ENCODE peak calls at places on chromosomes 6 and 20, in five cellular contexts. One of them, this sample, is unnamed.

GRCh38 chr6:12990162-12990561 is 273.6 kb downstream of the PHACTR1 start:
- DNase-seq in WTC11: no peak
- DNase-seq in stimulated activated CD4-positive, alpha-beta T cell treated with anti-CD3 and anti-CD28 coated beads, Interleukin-1b, Interleukin-23, amount 100 ng/mL, for 24 hours: no peak
- DNase-seq in left lobe of liver: no peak
- DNase-seq in HFFc6: no peak
- DNase-seq in this sample: no peak

GRCh38 chr6:80331522-80331921 is 225.1 kb downstream of the BCKDHB start:
- DNase-seq in stimulated activated CD4-positive, alpha-beta T cell treated with anti-CD3 and anti-CD28 coated beads, Interleukin-1b, Interleukin-23, amount 100 ng/mL, for 24 hours: no peak
- DNase-seq in WTC11: no peak
- DNase-seq in HFFc6: no peak
- DNase-seq in left lobe of liver: no peak
- DNase-seq in this sample: no peak

GRCh38 chr6:158707826-158708225 is 58.0 kb downstream of the SYTL3 start:
- DNase-seq in WTC11: no peak
- DNase-seq in stimulated activated CD4-positive, alpha-beta T cell treated with anti-CD3 and anti-CD28 coated beads, Interleukin-1b, Interleukin-23, amount 100 ng/mL, for 24 hours: no peak
- DNase-seq in left lobe of liver: no peak
- DNase-seq in HFFc6: no peak
- DNase-seq in this sample: no peak

GRCh38 chr6:14265049-14266021 is 147.8 kb downstream of the CD83 start:
- DNase-seq in HFFc6: no peak
- DNase-seq in stimulated activated CD4-positive, alpha-beta T cell treated with anti-CD3 and anti-CD28 coated beads, Interleukin-1b, Interleukin-23, amount 100 ng/mL, for 24 hours: no peak
- DNase-seq in left lobe of liver: no peak
- DNase-seq in WTC11: no peak
- DNase-seq in this sample: no peak

GRCh38 chr20:49948809-49949507 is 12.8 kb downstream of the RNF114 start:
- DNase-seq in HFFc6: peak; percentile 85
- DNase-seq in stimulated activated CD4-positive, alpha-beta T cell treated with anti-CD3 and anti-CD28 coated beads, Interleukin-1b, Interleukin-23, amount 100 ng/mL, for 24 hours: no peak
- DNase-seq in left lobe of liver: no peak
- DNase-seq in WTC11: no peak
- DNase-seq in this sample: no peak

GRCh38 chr20:45861157-45862075 is 4.0 kb downstream of the ZSWIM3 start:
- DNase-seq in WTC11: no peak
- DNase-seq in HFFc6: no peak
- DNase-seq in stimulated activated CD4-positive, alpha-beta T cell treated with anti-CD3 and anti-CD28 coated beads, Interleukin-1b, Interleukin-23, amount 100 ng/mL, for 24 hours: no peak
- DNase-seq in left lobe of liver: no peak
- DNase-seq in this sample: no peak

GRCh38 chr6:153129873-153130514 is 1.1 kb downstream of the RGS17 start:
- DNase-seq in stimulated activated CD4-positive, alpha-beta T cell treated with anti-CD3 and anti-CD28 coated beads, Interleukin-1b, Interleukin-23, amount 100 ng/mL, for 24 hours: no peak
- DNase-seq in left lobe of liver: no peak
- DNase-seq in HFFc6: no peak
- DNase-seq in WTC11: peak; percentile 29
- DNase-seq in this sample: no peak

GRCh38 chr6:89047473-89047872 is 33.1 kb upstream of the PNRC1 start:
- DNase-seq in HFFc6: no peak
- DNase-seq in left lobe of liver: no peak
- DNase-seq in stimulated activated CD4-positive, alpha-beta T cell treated with anti-CD3 and anti-CD28 coated beads, Interleukin-1b, Interleukin-23, amount 100 ng/mL, for 24 hours: no peak
- DNase-seq in WTC11: no peak
- DNase-seq in this sample: no peak

GRCh38 chr6:106162926-106163325 is 76.8 kb downstream of the PRDM1 start:
- DNase-seq in left lobe of liver: no peak
- DNase-seq in stimulated activated CD4-positive, alpha-beta T cell treated with anti-CD3 and anti-CD28 coated beads, Interleukin-1b, Interleukin-23, amount 100 ng/mL, for 24 hours: no peak
- DNase-seq in HFFc6: no peak
- DNase-seq in WTC11: no peak
- DNase-seq in this sample: no peak

GRCh38 chr6:37557645-37558114 is 58.0 kb upstream of the CCDC167 start:
- DNase-seq in left lobe of liver: no peak
- DNase-seq in stimulated activated CD4-positive, alpha-beta T cell treated with anti-CD3 and anti-CD28 coated beads, Interleukin-1b, Interleukin-23, amount 100 ng/mL, for 24 hours: no peak
- DNase-seq in HFFc6: no peak
- DNase-seq in WTC11: no peak
- DNase-seq in this sample: no peak